ENCODE peak calls at places on chromosomes 5 and 9, in six cellular contexts. One of them, this sample, is unnamed.

GRCh38 chr5:54520438-54520846 is 2.9 kb downstream of the SNX18 start:
- DNase-seq in trophoblast cell: no peak
- DNase-seq in neuronal stem cell: no peak
- DNase-seq in H1: no peak
- DNase-seq in IMR-90: peak; percentile 56
- DNase-seq in H9: no peak
- DNase-seq in this sample: peak; percentile 67

GRCh38 chr9:99171225-99172128 is 50.3 kb downstream of the ALG2 start:
- DNase-seq in IMR-90: no peak
- DNase-seq in H9: no peak
- DNase-seq in H1: no peak
- DNase-seq in trophoblast cell: no peak
- DNase-seq in neuronal stem cell: no peak
- DNase-seq in this sample: no peak

GRCh38 chr9:112061152-112061740 is 113.9 kb downstream of the SUSD1 start:
- DNase-seq in H9: no peak
- DNase-seq in neuronal stem cell: no peak
- DNase-seq in IMR-90: peak; percentile 99
- DNase-seq in H1: no peak
- DNase-seq in trophoblast cell: peak; percentile 78
- DNase-seq in this sample: peak; percentile 98

GRCh38 chr9:79604921-79605562 is 33.3 kb downstream of the TLE4 start:
- DNase-seq in neuronal stem cell: no peak
- DNase-seq in IMR-90: no peak
- DNase-seq in H1: no peak
- DNase-seq in H9: no peak
- DNase-seq in trophoblast cell: no peak
- DNase-seq in this sample: no peak

GRCh38 chr9:119052339-119053030 is 316.8 kb downstream of the BRINP1 start:
- DNase-seq in neuronal stem cell: no peak
- DNase-seq in IMR-90: no peak
- DNase-seq in H1: no peak
- DNase-seq in H9: no peak
- DNase-seq in trophoblast cell: no peak
- DNase-seq in this sample: no peak

GRCh38 chr5:137303509-137303908 is 195.6 kb downstream of the SPOCK1 start:
- DNase-seq in neuronal stem cell: no peak
- DNase-seq in H9: no peak
- DNase-seq in H1: no peak
- DNase-seq in IMR-90: no peak
- DNase-seq in trophoblast cell: no peak
- DNase-seq in this sample: no peak

GRCh38 chr5:116605310-116606070 is 30.9 kb upstream of the SEMA6A start:
- DNase-seq in H9: no peak
- DNase-seq in neuronal stem cell: no peak
- DNase-seq in IMR-90: no peak
- DNase-seq in trophoblast cell: no peak
- DNase-seq in H1: no peak
- DNase-seq in this sample: no peak

GRCh38 chr9:17422994-17423680 is 155.7 kb upstream of the SH3GL2 start:
- DNase-seq in H9: no peak
- DNase-seq in trophoblast cell: peak; percentile 70
- DNase-seq in IMR-90: peak; percentile 36
- DNase-seq in H1: no peak
- DNase-seq in neuronal stem cell: no peak
- DNase-seq in this sample: peak; percentile 8

GRCh38 chr5:73902327-73903051 is 276.5 kb downstream of the ARHGEF28 start:
- DNase-seq in IMR-90: peak; percentile 77
- DNase-seq in H1: peak; percentile 21
- DNase-seq in H9: no peak
- DNase-seq in neuronal stem cell: peak; percentile 54
- DNase-seq in trophoblast cell: peak; percentile 31
- DNase-seq in this sample: peak; percentile 72

GRCh38 chr5:138353550-138353893 is 1.0 kb downstream of the KDM3B start:
- DNase-seq in H1: no peak
- DNase-seq in H9: no peak
- DNase-seq in neuronal stem cell: no peak
- DNase-seq in trophoblast cell: no peak
- DNase-seq in IMR-90: no peak
- DNase-seq in this sample: no peak

GRCh38 chr5:1889321-1890065 is 6.8 kb upstream of the IRX4 start:
- DNase-seq in H9: no peak
- DNase-seq in H1: no peak
- DNase-seq in IMR-90: no peak
- DNase-seq in neuronal stem cell: no peak
- DNase-seq in trophoblast cell: no peak
- DNase-seq in this sample: no peak

GRCh38 chr9:90815183-90815943 is 13.7 kb downstream of the SYK start:
- DNase-seq in H9: no peak
- DNase-seq in H1: no peak
- DNase-seq in IMR-90: peak; percentile 2
- DNase-seq in neuronal stem cell: no peak
- DNase-seq in trophoblast cell: no peak
- DNase-seq in this sample: peak; percentile 86

GRCh38 chr5:72065751-72066255 is 41.5 kb upstream of the MAP1B start:
- DNase-seq in neuronal stem cell: peak; percentile 77
- DNase-seq in H9: peak; percentile 90
- DNase-seq in IMR-90: peak; percentile 50
- DNase-seq in trophoblast cell: no peak
- DNase-seq in H1: peak; percentile 81
- DNase-seq in this sample: peak; percentile 68

GRCh38 chr5:61379677-61380076 is 47.6 kb downstream of the ZSWIM6 start:
- DNase-seq in neuronal stem cell: no peak
- DNase-seq in H1: no peak
- DNase-seq in IMR-90: no peak
- DNase-seq in H9: no peak
- DNase-seq in trophoblast cell: no peak
- DNase-seq in this sample: no peak

GRCh38 chr9:90888941-90889340 is 87.3 kb downstream of the SYK start:
- DNase-seq in neuronal stem cell: no peak
- DNase-seq in H1: no peak
- DNase-seq in H9: no peak
- DNase-seq in trophoblast cell: no peak
- DNase-seq in IMR-90: no peak
- DNase-seq in this sample: no peak

GRCh38 chr5:93289915-93290314 is 291.1 kb downstream of the NR2F1-AS1 start:
- DNase-seq in trophoblast cell: no peak
- DNase-seq in IMR-90: no peak
- DNase-seq in H1: no peak
- DNase-seq in neuronal stem cell: no peak
- DNase-seq in H9: no peak
- DNase-seq in this sample: no peak

DNA sequence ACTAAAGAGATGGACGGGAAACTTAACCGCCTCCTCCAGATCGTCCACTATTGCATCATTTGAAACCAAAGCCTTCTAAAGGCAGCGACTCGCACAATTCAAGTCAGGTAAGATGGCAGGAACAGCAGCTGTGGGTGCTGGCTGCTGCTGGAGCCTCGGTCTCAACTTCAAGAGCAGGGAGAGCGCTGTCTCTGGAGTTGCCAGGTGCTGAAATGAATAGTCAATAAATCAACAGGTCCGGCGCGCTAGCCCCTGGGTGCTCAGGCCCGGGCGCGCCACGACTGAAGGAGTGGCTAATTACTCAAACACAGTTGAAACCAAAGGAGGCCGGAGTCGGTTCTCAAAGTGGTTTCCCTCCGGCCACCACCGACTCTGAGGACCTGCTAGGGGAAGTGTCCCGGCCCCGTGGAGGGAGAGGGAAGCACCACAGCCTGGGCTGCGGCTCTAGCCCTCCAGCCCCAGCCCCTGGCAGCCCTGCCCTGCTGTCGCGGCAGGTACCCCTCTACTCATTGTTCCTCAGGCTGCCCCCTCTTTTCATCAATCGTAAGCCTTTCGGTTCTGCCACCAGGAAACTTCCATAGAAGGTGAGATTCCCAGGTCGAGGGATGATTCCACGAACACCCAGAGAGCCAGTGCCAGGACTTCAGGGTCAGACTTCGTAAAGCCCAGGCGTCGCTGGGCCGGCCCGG is 804 bp downstream of the TTC39B start:
- DNase-seq in neuronal stem cell: peak; percentile 5
- DNase-seq in IMR-90: peak; percentile 56
- DNase-seq in H1: peak; percentile 15
- DNase-seq in H9: peak; percentile 78
- DNase-seq in trophoblast cell: peak; percentile 82
- DNase-seq in this sample: peak; percentile 70
- H3K4ac ChIP-seq in neuronal stem cell: no peak overlapping the region
- H3K4ac ChIP-seq in IMR-90: peak overlapping the region; percentile 78
- H3K4ac ChIP-seq in H1: no peak overlapping the region
- H3K4ac ChIP-seq in H9: no peak overlapping the region
- H3K4ac ChIP-seq in trophoblast cell: no peak overlapping the region
- H3K4ac ChIP-seq in this sample: peak overlapping the region; percentile 11

GRCh38 chr9:89637787-89638186 is 33.0 kb downstream of the GADD45G start:
- DNase-seq in H1: no peak
- DNase-seq in H9: no peak
- DNase-seq in neuronal stem cell: no peak
- DNase-seq in trophoblast cell: peak; percentile 30
- DNase-seq in IMR-90: no peak
- DNase-seq in this sample: no peak
- H4K91ac ChIP-seq in H1: no peak overlapping the region
- H4K91ac ChIP-seq in H9: no peak overlapping the region
- H4K91ac ChIP-seq in neuronal stem cell: no peak overlapping the region
- H4K91ac ChIP-seq in trophoblast cell: peak overlapping the region; percentile 4
- H4K91ac ChIP-seq in IMR-90: no peak overlapping the region
- H4K91ac ChIP-seq in this sample: no peak overlapping the region

DNA sequence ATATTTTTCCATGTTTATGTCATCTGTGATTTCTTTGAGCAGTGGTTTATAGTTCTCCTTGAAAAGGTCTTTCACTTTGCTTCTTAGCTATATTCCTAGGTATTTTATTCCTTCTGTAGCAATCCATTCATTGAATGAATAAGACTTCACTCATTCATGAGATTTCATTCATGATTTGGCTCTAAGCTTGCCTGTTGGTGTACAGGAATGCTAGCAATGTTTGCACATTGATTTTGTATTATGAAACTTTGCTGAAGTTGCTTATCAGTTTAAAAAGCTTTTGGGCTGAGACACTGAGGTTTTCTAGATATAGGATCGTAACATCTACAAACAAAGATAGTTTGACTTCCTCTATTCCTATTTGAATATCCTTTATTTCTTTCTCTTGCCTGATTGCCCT is 15.9 kb downstream of the RLN2 start:
- DNase-seq in H1: no peak
- DNase-seq in IMR-90: peak; percentile 12
- DNase-seq in H9: no peak
- DNase-seq in neuronal stem cell: no peak
- DNase-seq in trophoblast cell: no peak
- DNase-seq in this sample: no peak
- H3K4ac ChIP-seq in H1: no peak overlapping the region
- H3K4ac ChIP-seq in IMR-90: no peak overlapping the region
- H3K4ac ChIP-seq in H9: no peak overlapping the region
- H3K4ac ChIP-seq in neuronal stem cell: no peak overlapping the region
- H3K4ac ChIP-seq in trophoblast cell: no peak overlapping the region
- H3K4ac ChIP-seq in this sample: no peak overlapping the region

DNA sequence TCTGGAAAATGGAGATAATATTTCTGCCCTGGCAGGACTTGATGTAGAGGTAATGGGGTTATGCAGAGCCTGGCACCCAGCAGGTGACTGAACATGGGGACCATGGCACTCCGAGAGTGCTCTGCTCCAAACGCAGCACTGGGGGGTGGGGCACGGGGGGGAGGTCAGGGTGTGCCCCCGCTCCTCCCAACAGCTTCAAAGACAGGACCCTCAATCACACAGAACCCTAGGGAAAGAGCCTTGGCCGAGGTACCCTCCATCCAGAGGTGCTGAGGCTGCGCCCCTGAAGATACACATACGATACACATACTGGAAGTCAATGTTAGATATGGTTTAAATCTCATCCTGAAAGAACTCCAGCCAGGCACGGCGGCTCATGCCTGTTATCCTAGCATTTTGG is 26.6 kb upstream of the CEP72 start:
- DNase-seq in H1: no peak
- DNase-seq in H9: no peak
- DNase-seq in neuronal stem cell: no peak
- DNase-seq in trophoblast cell: no peak
- DNase-seq in IMR-90: no peak
- DNase-seq in this sample: no peak
- H4K91ac ChIP-seq in H1: no peak overlapping the region
- H4K91ac ChIP-seq in H9: no peak overlapping the region
- H4K91ac ChIP-seq in neuronal stem cell: no peak overlapping the region
- H4K91ac ChIP-seq in trophoblast cell: no peak overlapping the region
- H4K91ac ChIP-seq in IMR-90: no peak overlapping the region
- H4K91ac ChIP-seq in this sample: no peak overlapping the region

DNA sequence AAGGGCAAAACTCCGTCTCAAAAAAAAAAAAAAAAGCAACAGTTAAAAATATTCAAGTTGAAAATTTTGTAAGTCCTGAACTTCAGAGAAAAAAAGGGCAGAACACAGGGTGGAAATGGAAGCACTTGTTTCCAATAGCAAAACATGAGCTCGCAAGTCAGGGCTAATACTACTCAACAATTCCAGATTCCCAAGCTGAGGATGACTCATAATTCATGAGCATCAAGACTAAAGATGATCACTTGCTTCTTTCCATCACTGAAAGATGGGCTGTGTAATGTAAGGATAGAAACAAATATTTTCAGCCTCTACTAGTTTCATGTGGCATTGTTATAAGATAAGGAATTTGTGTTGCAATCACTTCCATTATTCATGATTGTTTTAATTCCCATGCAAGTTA is 33.5 kb upstream of the FST start:
- DNase-seq in H1: no peak
- DNase-seq in neuronal stem cell: no peak
- DNase-seq in trophoblast cell: no peak
- DNase-seq in IMR-90: peak; percentile 28
- DNase-seq in H9: no peak
- DNase-seq in this sample: no peak
- H3K4ac ChIP-seq in H1: no peak overlapping the region
- H3K4ac ChIP-seq in neuronal stem cell: no peak overlapping the region
- H3K4ac ChIP-seq in trophoblast cell: no peak overlapping the region
- H3K4ac ChIP-seq in IMR-90: no peak overlapping the region
- H3K4ac ChIP-seq in H9: no peak overlapping the region
- H3K4ac ChIP-seq in this sample: no peak overlapping the region

DNA sequence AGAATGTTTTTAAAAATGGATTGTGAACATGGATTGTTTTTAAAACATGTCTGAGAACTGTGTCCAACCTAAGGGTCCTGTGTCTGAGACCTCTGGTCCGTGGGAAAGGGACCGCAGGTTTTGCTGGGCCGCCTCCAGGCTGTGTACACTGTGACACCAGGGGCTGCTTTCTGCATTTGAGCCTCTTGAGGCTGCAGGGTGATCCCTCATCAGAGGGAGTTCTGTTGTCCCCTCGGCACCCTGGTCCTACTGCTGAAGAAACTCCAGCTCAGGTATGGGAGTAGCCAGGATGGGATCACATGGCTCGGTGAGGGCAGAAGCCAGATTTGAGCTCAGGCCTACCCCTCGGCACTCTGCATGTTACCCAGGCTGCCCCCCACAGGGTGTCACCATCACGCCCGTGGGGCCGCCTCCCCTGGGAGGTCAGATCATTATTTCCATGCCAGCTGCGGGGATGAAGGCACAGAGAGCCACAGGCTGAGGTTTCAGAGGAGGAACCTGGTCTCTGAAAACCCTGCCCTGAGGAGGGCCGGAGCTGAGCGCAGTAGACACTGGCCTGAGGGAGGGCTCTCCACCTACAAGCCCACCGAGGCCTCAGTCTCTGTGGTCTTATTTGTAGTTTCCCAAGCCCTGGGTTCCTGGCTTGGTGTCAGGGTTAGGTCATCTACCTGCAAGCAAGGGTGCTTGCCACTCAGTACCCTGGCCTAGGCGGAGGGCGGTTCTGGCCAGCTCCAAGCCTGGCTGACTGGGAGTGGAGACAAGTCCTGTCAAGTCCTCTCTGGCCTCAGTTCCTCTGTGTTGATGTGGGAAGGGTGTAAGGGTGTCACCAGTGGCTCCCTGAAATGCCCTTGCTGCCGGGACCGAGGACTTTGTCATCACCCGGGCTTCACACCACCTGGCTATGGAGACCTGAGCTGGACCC is 2.8 kb downstream of the PRR7 start:
- DNase-seq in IMR-90: no peak
- DNase-seq in trophoblast cell: no peak
- DNase-seq in neuronal stem cell: no peak
- DNase-seq in H9: no peak
- DNase-seq in H1: no peak
- DNase-seq in this sample: no peak
- H4K91ac ChIP-seq in IMR-90: no peak overlapping the region
- H4K91ac ChIP-seq in trophoblast cell: no peak overlapping the region
- H4K91ac ChIP-seq in neuronal stem cell: no peak overlapping the region
- H4K91ac ChIP-seq in H9: no peak overlapping the region
- H4K91ac ChIP-seq in H1: no peak overlapping the region
- H4K91ac ChIP-seq in this sample: peak overlapping the region; percentile 37

This sample was measured in mesenchymal stem cell.